ENCODE peak calls at places on chromosomes 6 and 20, in six cellular contexts. One of them, this sample, is unnamed.

GRCh38 chr6:101083533-101084172 is 202.5 kb upstream of the ASCC3 start:
- DNase-seq in thoracic aorta: no peak
- DNase-seq in GM10248: no peak
- DNase-seq in pancreas: no peak
- DNase-seq in OCI-LY7: no peak
- DNase-seq in Peyer's patch: no peak
- DNase-seq in this sample: no peak

GRCh38 chr6:8017276-8017701 is 46.9 kb downstream of the BLOC1S5 start:
- DNase-seq in GM10248: peak; percentile 13
- DNase-seq in thoracic aorta: no peak
- DNase-seq in pancreas: no peak
- DNase-seq in OCI-LY7: peak; percentile 45
- DNase-seq in Peyer's patch: no peak
- DNase-seq in this sample: no peak

GRCh38 chr6:20712011-20712410 is 177.8 kb downstream of the CDKAL1 start:
- DNase-seq in thoracic aorta: no peak
- DNase-seq in GM10248: no peak
- DNase-seq in OCI-LY7: no peak
- DNase-seq in pancreas: no peak
- DNase-seq in Peyer's patch: no peak
- DNase-seq in this sample: no peak

GRCh38 chr6:22826961-22827360 is 257.6 kb downstream of the HDGFL1 start:
- DNase-seq in thoracic aorta: no peak
- DNase-seq in OCI-LY7: no peak
- DNase-seq in Peyer's patch: no peak
- DNase-seq in GM10248: no peak
- DNase-seq in pancreas: no peak
- DNase-seq in this sample: no peak

GRCh38 chr6:112983741-112984221 is 636.7 kb downstream of the RFPL4B start:
- DNase-seq in thoracic aorta: no peak
- DNase-seq in Peyer's patch: no peak
- DNase-seq in OCI-LY7: no peak
- DNase-seq in pancreas: no peak
- DNase-seq in GM10248: no peak
- DNase-seq in this sample: no peak

GRCh38 chr6:141914646-141915045 is 218.1 kb upstream of the GJE1 start:
- DNase-seq in OCI-LY7: no peak
- DNase-seq in GM10248: no peak
- DNase-seq in Peyer's patch: no peak
- DNase-seq in thoracic aorta: no peak
- DNase-seq in pancreas: no peak
- DNase-seq in this sample: no peak

GRCh38 chr20:37823276-37823980 is 79.5 kb upstream of the VSTM2L start:
- DNase-seq in OCI-LY7: no peak
- DNase-seq in Peyer's patch: no peak
- DNase-seq in GM10248: no peak
- DNase-seq in thoracic aorta: no peak
- DNase-seq in pancreas: no peak
- DNase-seq in this sample: no peak

GRCh38 chr20:61725966-61726365 is 339.7 kb downstream of the TAF4 start:
- DNase-seq in pancreas: no peak
- DNase-seq in thoracic aorta: no peak
- DNase-seq in OCI-LY7: no peak
- DNase-seq in Peyer's patch: no peak
- DNase-seq in GM10248: no peak
- DNase-seq in this sample: no peak

GRCh38 chr6:75275067-75275466 is 9.5 kb downstream of the TMEM30A start:
- DNase-seq in GM10248: no peak
- DNase-seq in thoracic aorta: no peak
- DNase-seq in Peyer's patch: no peak
- DNase-seq in pancreas: no peak
- DNase-seq in OCI-LY7: no peak
- DNase-seq in this sample: no peak

GRCh38 chr6:170296746-170297576 is 6.1 kb upstream of the DLL1 start:
- DNase-seq in pancreas: peak; percentile 51
- DNase-seq in Peyer's patch: no peak
- DNase-seq in OCI-LY7: no peak
- DNase-seq in thoracic aorta: no peak
- DNase-seq in GM10248: no peak
- DNase-seq in this sample: no peak

GRCh38 chr20:1163105-1163504 is 21.7 kb downstream of the TMEM74B start:
- DNase-seq in Peyer's patch: no peak
- DNase-seq in pancreas: no peak
- DNase-seq in GM10248: peak; percentile 42
- DNase-seq in thoracic aorta: no peak
- DNase-seq in OCI-LY7: no peak
- DNase-seq in this sample: no peak

GRCh38 chr6:97123112-97123511 is 159.9 kb downstream of the MMS22L start:
- DNase-seq in pancreas: no peak
- DNase-seq in Peyer's patch: no peak
- DNase-seq in thoracic aorta: no peak
- DNase-seq in OCI-LY7: no peak
- DNase-seq in GM10248: no peak
- DNase-seq in this sample: no peak

GRCh38 chr6:97021194-97021593 is 96.7 kb downstream of the KLHL32 start:
- DNase-seq in pancreas: no peak
- DNase-seq in OCI-LY7: no peak
- DNase-seq in Peyer's patch: no peak
- DNase-seq in GM10248: no peak
- DNase-seq in thoracic aorta: no peak
- DNase-seq in this sample: no peak

GRCh38 chr6:141552463-141552862 is 580.3 kb upstream of the GJE1 start:
- DNase-seq in thoracic aorta: no peak
- DNase-seq in OCI-LY7: peak; percentile 5
- DNase-seq in GM10248: peak; percentile 9
- DNase-seq in Peyer's patch: no peak
- DNase-seq in pancreas: no peak
- DNase-seq in this sample: no peak

GRCh38 chr6:122778961-122779671 is 400 bp upstream of the FABP7 start:
- DNase-seq in thoracic aorta: no peak
- DNase-seq in GM10248: no peak
- DNase-seq in OCI-LY7: no peak
- DNase-seq in Peyer's patch: no peak
- DNase-seq in pancreas: no peak
- DNase-seq in this sample: no peak

GRCh38 chr6:18101271-18101670 is 21.2 kb downstream of the NHLRC1 start:
- DNase-seq in GM10248: no peak
- DNase-seq in thoracic aorta: no peak
- DNase-seq in pancreas: no peak
- DNase-seq in Peyer's patch: no peak
- DNase-seq in OCI-LY7: no peak
- DNase-seq in this sample: no peak

GRCh38 chr20:13441388-13441787 is 197.3 kb downstream of the TASP1 start:
- DNase-seq in thoracic aorta: no peak
- DNase-seq in Peyer's patch: no peak
- DNase-seq in pancreas: no peak
- DNase-seq in OCI-LY7: no peak
- DNase-seq in GM10248: no peak
- DNase-seq in this sample: no peak

GRCh38 chr6:46734867-46735719 is at the start of gene PLA2G7:
- DNase-seq in OCI-LY7: no peak
- DNase-seq in GM10248: no peak
- DNase-seq in thoracic aorta: no peak
- DNase-seq in Peyer's patch: no peak
- DNase-seq in pancreas: peak; percentile 25
- DNase-seq in this sample: no peak
- TF ChIP-seq CTCF in OCI-LY7: no peak
- TF ChIP-seq CTCF in GM10248: no peak
- TF ChIP-seq CTCF in thoracic aorta: peak; percentile 14
- TF ChIP-seq CTCF in Peyer's patch: no peak
- TF ChIP-seq CTCF in pancreas: no peak
- TF ChIP-seq CTCF in this sample: no peak

GRCh38 chr6:64861039-64861651 is 845.9 kb downstream of the EYS start:
- DNase-seq in GM10248: no peak
- DNase-seq in Peyer's patch: no peak
- DNase-seq in OCI-LY7: no peak
- DNase-seq in pancreas: no peak
- DNase-seq in thoracic aorta: no peak
- DNase-seq in this sample: no peak

DNA sequence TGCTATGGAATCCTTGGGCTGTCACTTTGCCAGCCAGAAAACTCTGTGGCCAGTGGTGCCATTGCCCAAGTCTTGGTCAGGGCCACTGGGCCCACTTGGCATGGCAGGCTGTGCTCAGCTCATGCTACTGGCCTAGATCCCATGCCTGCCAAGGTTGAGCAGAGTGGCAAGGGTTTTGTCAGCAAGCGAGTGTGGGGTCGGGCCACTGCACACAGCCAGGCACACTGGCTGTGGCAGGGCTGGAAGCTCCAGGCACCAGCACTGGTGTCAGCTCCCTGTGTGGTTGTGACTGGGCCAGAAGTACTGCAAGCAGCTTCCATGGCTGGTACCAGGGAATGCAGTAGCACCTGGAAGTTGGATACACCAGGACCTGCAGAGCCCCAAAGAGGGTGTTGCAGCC is 846.8 kb downstream of the EYS start:
- DNase-seq in pancreas: no peak
- DNase-seq in Peyer's patch: no peak
- DNase-seq in thoracic aorta: no peak
- DNase-seq in GM10248: no peak
- DNase-seq in OCI-LY7: no peak
- DNase-seq in this sample: no peak
- TF ChIP-seq CTCF in pancreas: no peak
- TF ChIP-seq CTCF in Peyer's patch: no peak
- TF ChIP-seq CTCF in thoracic aorta: no peak
- TF ChIP-seq CTCF in GM10248: no peak
- TF ChIP-seq CTCF in OCI-LY7: no peak
- TF ChIP-seq CTCF in this sample: no peak

DNA sequence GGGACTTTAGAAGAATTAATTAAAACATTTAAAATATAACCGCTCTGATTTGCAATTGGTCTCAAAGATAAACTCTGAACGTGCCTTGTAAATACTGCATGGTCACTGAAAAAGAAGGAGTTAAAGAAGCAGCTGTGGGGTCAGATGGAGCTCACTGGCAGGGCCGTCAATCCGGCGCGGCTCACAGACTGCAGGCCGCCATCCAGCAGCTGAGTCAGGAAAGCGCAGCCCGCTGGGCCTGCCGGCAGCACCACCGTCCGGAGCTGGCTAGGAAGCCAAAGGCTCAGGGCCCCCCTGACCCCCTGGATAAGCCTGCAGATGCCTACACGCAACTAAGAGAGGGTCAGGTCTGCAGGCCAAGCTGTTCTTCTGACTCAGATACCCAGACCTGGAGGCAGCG is 54.2 kb upstream of the FRMD1 start:
- DNase-seq in OCI-LY7: no peak
- DNase-seq in Peyer's patch: peak; percentile 43
- DNase-seq in thoracic aorta: no peak
- DNase-seq in pancreas: no peak
- DNase-seq in GM10248: no peak
- DNase-seq in this sample: no peak
- TF ChIP-seq CTCF in OCI-LY7: no peak
- TF ChIP-seq CTCF in Peyer's patch: no peak
- TF ChIP-seq CTCF in thoracic aorta: peak; percentile 31
- TF ChIP-seq CTCF in pancreas: peak; percentile 5
- TF ChIP-seq CTCF in GM10248: no peak
- TF ChIP-seq CTCF in this sample: no peak

GRCh38 chr6:55449219-55449618 is 122.0 kb downstream of the GFRAL start:
- DNase-seq in OCI-LY7: no peak
- DNase-seq in pancreas: no peak
- DNase-seq in thoracic aorta: no peak
- DNase-seq in GM10248: no peak
- DNase-seq in Peyer's patch: no peak
- DNase-seq in this sample: no peak
- TF ChIP-seq CTCF in OCI-LY7: no peak
- TF ChIP-seq CTCF in pancreas: no peak
- TF ChIP-seq CTCF in thoracic aorta: no peak
- TF ChIP-seq CTCF in GM10248: no peak
- TF ChIP-seq CTCF in Peyer's patch: no peak
- TF ChIP-seq CTCF in this sample: no peak

GRCh38 chr6:33427585-33428218 is 7.8 kb downstream of the SYNGAP1 start:
- DNase-seq in Peyer's patch: peak; percentile 82
- DNase-seq in pancreas: peak; percentile 79
- DNase-seq in OCI-LY7: peak; percentile 31
- DNase-seq in GM10248: peak; percentile 72
- DNase-seq in thoracic aorta: no peak
- DNase-seq in this sample: no peak
- TF ChIP-seq CTCF in Peyer's patch: no peak
- TF ChIP-seq CTCF in pancreas: no peak
- TF ChIP-seq CTCF in OCI-LY7: no peak
- TF ChIP-seq CTCF in GM10248: peak; percentile 11
- TF ChIP-seq CTCF in thoracic aorta: no peak
- TF ChIP-seq CTCF in this sample: no peak

This sample was measured in omental fat pad.